ENCODE peak calls at places on chromosomes 7 and 10, in nine cellular contexts. P is neural progenitor cell, L is GM23338, G is HCT116, R is OCI-LY7, B is GM23248, V is SK-N-SH, A is hepatocyte, D is MM.1S. I is an unnamed sample.

GRCh38 chr10:101569465-101569837 is 18.6 kb downstream of the POLL start:
- DNase-seq in P (peak), L (peak), G (no peak), R (no peak), B (peak), V (peak), A (no peak), D (no peak), I (no peak)

GRCh38 chr7:151954866-151955820 is 1.1 kb upstream of the GALNTL5 start:
- DNase-seq in P (peak), L (no peak), G (no peak), R (no peak), B (peak), V (peak), A (no peak), D (no peak), I (no peak)

GRCh38 chr10:80612261-80612660 is 74.6 kb downstream of the SH2D4B start:
- DNase-seq in P (no peak), L (no peak), G (no peak), R (no peak), B (no peak), V (no peak), A (no peak), D (no peak), I (no peak)

GRCh38 chr10:19819419-19820033 is 3.3 kb downstream of the PLXDC2 start:
- DNase-seq in P (peak), L (peak), G (no peak), R (peak), B (peak), V (peak), A (peak), D (peak), I (peak)

GRCh38 chr10:124717911-124718734 is 26.1 kb downstream of the FAM53B start:
- DNase-seq in P (no peak), L (no peak), G (no peak), R (no peak), B (no peak), V (no peak), A (no peak), D (no peak), I (no peak)

GRCh38 chr7:5670173-5670933 is 111.1 kb downstream of the RNF216 start:
- DNase-seq in P (no peak), L (no peak), G (no peak), R (peak), B (no peak), V (no peak), A (no peak), D (no peak), I (no peak)

GRCh38 chr7:147483634-147484292 is 1106.8 kb upstream of the C7orf33 start:
- DNase-seq in P (no peak), L (no peak), G (no peak), R (no peak), B (peak), V (no peak), A (no peak), D (no peak), I (peak)

GRCh38 chr7:15780271-15780670 is 93.8 kb upstream of the MEOX2 start:
- DNase-seq in P (no peak), L (peak), G (no peak), R (no peak), B (peak), V (no peak), A (no peak), D (no peak), I (no peak)

GRCh38 chr10:101935431-101935830 is 91.8 kb upstream of the KCNIP2 start:
- DNase-seq in P (peak), L (peak), G (no peak), R (no peak), B (no peak), V (no peak), A (no peak), D (no peak), I (no peak)

GRCh38 chr7:30224511-30225031 is 59.8 kb upstream of the ZNRF2 start:
- DNase-seq in P (no peak), L (no peak), G (no peak), R (no peak), B (peak), V (no peak), A (no peak), D (no peak), I (peak)

GRCh38 chr7:48052748-48053147 is 17.4 kb downstream of the C7orf57 start:
- DNase-seq in P (no peak), L (no peak), G (peak), R (no peak), B (peak), V (no peak), A (peak), D (no peak), I (peak)

GRCh38 chr10:128150045-128150493 is 23.8 kb upstream of the MKI67 start:
- DNase-seq in P (peak), L (peak), G (peak), R (peak), B (peak), V (peak), A (peak), D (peak), I (peak)

GRCh38 chr10:72330059-72330426 is 24.7 kb downstream of the DNAJB12 start:
- DNase-seq in P (no peak), L (no peak), G (no peak), R (no peak), B (no peak), V (no peak), A (peak), D (no peak), I (no peak)

GRCh38 chr7:151595702-151596340 is 76.1 kb upstream of the RHEB start:
- DNase-seq in P (no peak), L (no peak), G (no peak), R (no peak), B (no peak), V (no peak), A (no peak), D (no peak), I (no peak)

GRCh38 chr7:130152270-130153141 is 52.7 kb downstream of the TMEM209 start:
- DNase-seq in P (no peak), L (no peak), G (no peak), R (no peak), B (peak), V (no peak), A (no peak), D (no peak), I (no peak)

GRCh38 chr10:89250814-89251416 is 660 bp downstream of the LIPA start:
- DNase-seq in P (no peak), L (peak), G (no peak), R (no peak), B (peak), V (no peak), A (peak), D (no peak), I (no peak)

GRCh38 chr10:106189254-106189653 is 975.3 kb downstream of the SORCS1 start:
- DNase-seq in P (peak), L (peak), G (no peak), R (peak), B (peak), V (peak), A (peak), D (peak), I (peak)

GRCh38 chr7:26787696-26788095 is 76.7 kb downstream of the SKAP2 start:
- DNase-seq in P (no peak), L (peak), G (no peak), R (no peak), B (no peak), V (no peak), A (no peak), D (no peak), I (no peak)

GRCh38 chr10:99689461-99689860 is 30.2 kb downstream of the ENTPD7 start:
- DNase-seq in P (no peak), L (no peak), G (no peak), R (no peak), B (peak), V (no peak), A (no peak), D (no peak), I (no peak)
- TF ChIP-seq EZH2phosphoT487 in P (no peak), L (no peak), G (no peak), R (no peak), B (no peak), V (no peak), A (no peak), D (no peak), I (no peak)

DNA sequence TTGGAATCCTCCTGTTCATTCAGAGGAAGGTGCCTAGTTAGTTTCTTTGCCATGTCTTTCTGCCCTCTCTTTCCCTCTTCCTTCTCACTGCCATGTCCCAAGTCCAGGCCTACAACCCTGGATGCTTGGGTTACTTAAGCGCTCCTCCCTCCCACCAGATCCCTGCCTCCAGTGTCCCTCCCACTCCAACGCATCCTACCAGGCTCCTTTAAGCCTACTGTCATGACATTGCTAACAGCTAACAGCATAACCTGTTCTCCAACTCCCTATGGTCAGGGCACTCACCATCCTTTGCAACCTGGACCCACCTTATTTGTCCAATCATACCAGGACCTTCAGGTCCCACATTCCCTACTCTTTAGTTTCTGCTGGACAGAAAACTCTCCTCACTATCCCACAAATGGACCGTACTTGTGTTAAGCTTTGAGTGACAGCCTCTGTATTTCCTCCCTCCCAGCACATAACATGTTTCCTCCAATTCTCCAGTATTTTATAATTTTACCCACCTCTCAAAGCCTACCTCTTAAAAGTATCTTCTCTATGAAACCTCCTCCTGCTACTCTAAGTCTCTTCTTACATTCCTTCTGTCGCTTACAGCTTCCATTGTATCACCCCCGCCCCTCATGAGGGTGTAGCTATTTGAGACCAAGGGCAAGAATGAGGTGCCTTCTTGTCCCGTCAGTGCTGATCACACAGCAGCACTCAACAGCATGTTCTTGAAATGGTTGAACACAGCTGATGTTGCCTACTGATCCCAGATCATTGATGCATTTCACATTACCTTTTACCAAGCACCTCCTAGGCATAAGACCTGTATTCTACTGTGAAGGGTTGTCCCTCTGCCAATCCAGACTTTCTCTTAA is 1.7 kb downstream of the BLNK start:
- DNase-seq in P (no peak), L (no peak), G (no peak), R (no peak), B (no peak), V (no peak), A (no peak), D (no peak), I (no peak)
- H3K4me2 ChIP-seq in P (no peak), L (no peak), G (no peak), R (peak), B (no peak), V (no peak), A (peak), D (peak), I (no peak)

DNA sequence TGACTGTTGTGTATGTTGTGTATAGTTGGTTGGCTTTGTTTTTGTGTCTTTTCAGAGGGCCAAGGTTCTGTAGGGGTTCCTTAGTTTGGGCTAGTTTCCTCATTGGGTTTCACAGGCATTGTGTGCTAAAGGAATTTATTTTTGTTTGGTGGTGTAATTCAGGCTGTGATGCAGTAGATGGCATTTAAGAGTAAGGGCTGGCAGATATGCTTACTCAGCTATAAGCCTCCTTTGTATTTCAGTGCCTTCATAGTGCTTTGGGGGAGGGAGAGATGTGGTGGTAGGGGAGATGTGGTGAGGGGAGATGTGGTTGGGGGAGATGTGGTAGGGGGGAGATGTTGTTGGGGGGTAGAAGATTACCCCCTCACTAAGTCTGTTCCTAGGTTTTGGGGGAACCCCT is 91.7 kb downstream of the SLC25A40 start:
- DNase-seq in P (no peak), L (peak), G (no peak), R (peak), B (peak), V (no peak), A (no peak), D (peak), I (peak)
- TF ChIP-seq EZH2phosphoT487 in P (no peak), L (no peak), G (no peak), R (no peak), B (no peak), V (no peak), A (no peak), D (no peak), I (no peak)

GRCh38 chr10:133487085-133487484 is 33.3 kb downstream of the SCART1 start:
- DNase-seq in P (no peak), L (no peak), G (no peak), R (no peak), B (no peak), V (no peak), A (no peak), D (no peak), I (no peak)
- H3K4me2 ChIP-seq in P (no peak), L (no peak), G (no peak), R (no peak), B (no peak), V (no peak), A (no peak), D (no peak), I (no peak)

GRCh38 chr10:130013938-130014733 is 50.1 kb upstream of the EBF3 start:
- DNase-seq in P (no peak), L (no peak), G (no peak), R (no peak), B (peak), V (no peak), A (peak), D (no peak), I (no peak)
- TF ChIP-seq EZH2phosphoT487 in P (no peak), L (no peak), G (no peak), R (no peak), B (no peak), V (no peak), A (no peak), D (no peak), I (no peak)

DNA sequence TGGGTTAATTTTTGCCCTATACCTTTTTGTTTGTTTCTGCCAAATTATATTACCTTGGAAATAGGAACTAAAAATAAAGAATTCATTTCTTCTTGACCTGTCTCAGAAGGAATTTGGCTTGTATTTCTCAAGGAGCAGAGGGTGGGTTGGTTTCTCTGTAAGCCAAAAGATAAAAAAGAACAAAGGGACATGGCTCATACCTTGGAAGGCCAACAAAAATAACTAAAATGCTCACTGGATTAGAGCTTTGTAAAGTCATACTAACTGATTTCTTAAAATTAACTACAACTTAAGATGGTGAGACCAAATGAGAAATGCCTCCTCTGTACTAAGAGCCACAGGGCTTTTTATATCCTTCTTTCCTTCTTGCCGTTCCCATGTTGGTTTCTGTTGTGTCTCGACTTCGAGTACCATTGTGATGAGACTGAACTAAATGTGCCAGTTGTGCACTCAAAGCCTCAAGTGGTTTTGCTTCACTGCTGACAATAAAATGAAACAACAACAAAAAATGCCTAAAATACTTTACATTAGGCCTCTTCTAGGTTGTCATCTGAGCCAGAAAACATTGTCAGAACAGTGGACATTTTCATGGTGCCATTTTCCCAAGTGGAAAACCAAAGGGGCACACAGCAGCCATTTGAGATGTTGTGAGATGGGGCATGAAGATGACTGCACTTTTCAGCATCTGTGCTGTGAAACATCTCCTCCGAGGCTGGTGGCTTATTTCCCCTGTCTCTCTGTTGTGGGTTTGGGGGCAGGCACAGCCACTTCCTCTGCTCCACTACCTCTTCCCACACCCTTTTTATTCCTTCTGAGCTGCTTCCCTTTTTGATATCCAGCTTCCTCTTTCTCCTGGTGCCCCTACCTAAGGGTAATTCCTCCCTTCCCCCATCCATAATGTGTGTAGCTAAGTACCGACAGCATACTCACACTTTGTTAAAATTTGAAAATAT is 51.8 kb upstream of the AGR3 start:
- DNase-seq in P (no peak), L (no peak), G (no peak), R (no peak), B (no peak), V (no peak), A (no peak), D (no peak), I (no peak)
- H3K4me2 ChIP-seq in P (no peak), L (no peak), G (no peak), R (no peak), B (no peak), V (no peak), A (no peak), D (no peak), I (no peak)

DNA sequence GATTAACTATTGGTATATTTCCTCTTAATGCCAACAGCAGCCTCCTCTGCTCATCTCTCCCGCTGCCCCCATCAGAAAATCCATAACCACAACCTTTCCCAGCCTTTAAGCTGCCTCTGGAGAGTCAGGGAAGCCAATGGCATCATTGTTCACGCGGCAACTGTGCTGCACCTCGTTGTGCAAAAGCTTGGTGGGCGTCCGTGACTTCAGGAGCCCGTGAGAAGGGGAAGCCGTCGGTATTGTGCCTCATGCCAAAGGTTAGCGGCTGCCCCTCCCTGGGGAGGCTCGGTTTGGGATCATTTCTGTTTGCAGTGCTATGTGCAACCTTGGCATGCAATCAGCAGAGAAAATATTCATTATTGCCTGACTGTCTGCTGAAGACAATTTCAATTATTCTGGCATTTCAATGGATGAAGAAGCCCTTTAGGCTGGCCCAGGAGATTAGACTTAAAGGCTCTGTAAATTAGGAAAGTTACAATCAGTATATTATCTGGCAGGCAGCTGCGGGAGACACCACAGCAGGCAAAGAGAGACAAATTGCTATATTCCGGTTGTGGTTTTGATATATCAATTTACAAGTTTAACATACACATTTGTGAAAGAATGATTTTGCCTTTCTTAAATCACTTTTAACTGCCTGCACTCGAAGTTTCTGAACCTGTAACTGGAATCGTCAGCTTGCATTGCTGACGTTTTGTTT is 244.5 kb downstream of the GATA3 start:
- DNase-seq in P (peak), L (no peak), G (no peak), R (no peak), B (no peak), V (peak), A (no peak), D (no peak), I (no peak)
- TF ChIP-seq EZH2phosphoT487 in P (no peak), L (no peak), G (no peak), R (no peak), B (no peak), V (no peak), A (no peak), D (no peak), I (no peak)

GRCh38 chr10:133140417-133141143 is 19.4 kb upstream of the KNDC1 start:
- DNase-seq in P (no peak), L (no peak), G (no peak), R (no peak), B (no peak), V (no peak), A (no peak), D (no peak), I (no peak)

GRCh38 chr10:133141144-133141962 is 18.7 kb upstream of the KNDC1 start:
- DNase-seq in P (no peak), L (no peak), G (no peak), R (no peak), B (no peak), V (no peak), A (no peak), D (no peak), I (no peak)

GRCh38 chr10:133143200-133143533 is 16.9 kb upstream of the KNDC1 start:
- DNase-seq in P (no peak), L (no peak), G (no peak), R (no peak), B (no peak), V (no peak), A (peak), D (no peak), I (no peak)

GRCh38 chr10:133142523-133143199 is 17.4 kb upstream of the KNDC1 start:
- DNase-seq in P (no peak), L (no peak), G (no peak), R (no peak), B (no peak), V (no peak), A (no peak), D (no peak), I (no peak)

GRCh38 chr10:133141963-133142350 is 18.1 kb upstream of the KNDC1 start:
- DNase-seq in P (no peak), L (no peak), G (no peak), R (no peak), B (no peak), V (no peak), A (no peak), D (no peak), I (no peak)
- H3K4me2 ChIP-seq in P (no peak), L (no peak), G (no peak), R (no peak), B (no peak), V (no peak), A (no peak), D (no peak), I (no peak)

I was measured in PC-3.